ENCODE peak calls at places on chromosome 19, in ten cellular contexts. S, U, Q, Y, N, B, E, Z, V and W are unnamed samples.

GRCh38 chr19:16459680-16460079 is 12.1 kb downstream of the EPS15L1 start:
- DNase-seq in S (no peak), U (no peak), Q (no peak), Y (no peak), N (no peak), B (no peak), E (no peak), Z (no peak), V (no peak), W (no peak)

GRCh38 chr19:56765107-56765506 is 75.4 kb downstream of the PEG3 start:
- DNase-seq in S (no peak), U (no peak), Q (no peak), Y (no peak), N (no peak), B (no peak), E (peak; percentile 3), Z (no peak), V (no peak), W (no peak)

GRCh38 chr19:3075605-3076431 is 13.5 kb upstream of the TLE5 start:
- DNase-seq in S (peak; percentile 66), U (no peak), Q (no peak), Y (peak; percentile 80), N (no peak), B (no peak), E (no peak), Z (peak; percentile 65), V (peak; percentile 91), W (no peak)

GRCh38 chr19:32814046-32814445 is 55.5 kb downstream of the SLC7A9 start:
- DNase-seq in S (no peak), U (no peak), Q (no peak), Y (no peak), N (no peak), B (no peak), E (no peak), Z (no peak), V (no peak), W (no peak)

GRCh38 chr19:13953021-13953531 is 767 bp downstream of the DCAF15 start:
- DNase-seq in S (no peak), U (peak; percentile 27), Q (peak; percentile 90), Y (no peak), N (no peak), B (no peak), E (peak; percentile 57), Z (no peak), V (peak; percentile 70), W (no peak)

GRCh38 chr19:40214936-40215335 is 3.2 kb downstream of the TTC9B start:
- DNase-seq in S (no peak), U (no peak), Q (no peak), Y (no peak), N (no peak), B (no peak), E (no peak), Z (no peak), V (no peak), W (no peak)

GRCh38 chr19:29714371-29714952 is 599 bp downstream of the C19orf12 start:
- DNase-seq in S (peak; percentile 36), U (no peak), Q (no peak), Y (peak; percentile 51), N (no peak), B (no peak), E (no peak), Z (no peak), V (no peak), W (no peak)

GRCh38 chr19:13727798-13728197 is 36.5 kb upstream of the MRI1 start:
- DNase-seq in S (no peak), U (no peak), Q (no peak), Y (no peak), N (no peak), B (no peak), E (peak; percentile 64), Z (no peak), V (no peak), W (no peak)

GRCh38 chr19:34067861-34068271 is 104.4 kb upstream of the LSM14A start:
- DNase-seq in S (no peak), U (no peak), Q (no peak), Y (no peak), N (no peak), B (no peak), E (peak; percentile 3), Z (no peak), V (no peak), W (no peak)

GRCh38 chr19:42154471-42155323 is 22.5 kb upstream of the POU2F2 start:
- DNase-seq in S (peak; percentile 6), U (no peak), Q (no peak), Y (no peak), N (no peak), B (no peak), E (no peak), Z (no peak), V (no peak), W (no peak)

GRCh38 chr19:29665826-29666633 is 769 bp downstream of the PLEKHF1 start:
- DNase-seq in S (peak; percentile 57), U (no peak), Q (peak; percentile 89), Y (no peak), N (no peak), B (peak; percentile 35), E (peak; percentile 44), Z (no peak), V (peak; percentile 90), W (no peak)

GRCh38 chr19:10855879-10856522 is 7.8 kb downstream of the C19orf38 start:
- DNase-seq in S (peak; percentile 54), U (no peak), Q (no peak), Y (no peak), N (no peak), B (no peak), E (no peak), Z (no peak), V (peak; percentile 83), W (no peak)

GRCh38 chr19:41114132-41114531 is at the start of gene CYP2F1:
- DNase-seq in S (no peak), U (no peak), Q (no peak), Y (no peak), N (no peak), B (no peak), E (no peak), Z (no peak), V (no peak), W (no peak)

GRCh38 chr19:771332-771785 is 20.4 kb downstream of the MISP start:
- DNase-seq in S (peak; percentile 67), U (no peak), Q (no peak), Y (no peak), N (no peak), B (no peak), E (peak; percentile 51), Z (no peak), V (peak; percentile 66), W (no peak)

GRCh38 chr19:45097776-45098520 is 5.0 kb downstream of the PPP1R37 start:
- DNase-seq in S (no peak), U (peak; percentile 85), Q (peak; percentile 94), Y (no peak), N (no peak), B (no peak), E (peak; percentile 98), Z (no peak), V (peak; percentile 72), W (no peak)

GRCh38 chr19:39325778-39326680 is 5.4 kb upstream of the LRFN1 start:
- DNase-seq in S (no peak), U (no peak), Q (no peak), Y (no peak), N (no peak), B (no peak), E (peak; percentile 20), Z (no peak), V (peak; percentile 63), W (no peak)

GRCh38 chr19:7440188-7440975 is 48.5 kb downstream of the PEX11G start:
- DNase-seq in S (no peak), U (no peak), Q (no peak), Y (no peak), N (no peak), B (no peak), E (no peak), Z (no peak), V (no peak), W (no peak)

GRCh38 chr19:44747739-44748425 is 626 bp upstream of the BCL3 start:
- DNase-seq in S (no peak), U (no peak), Q (peak; percentile 93), Y (no peak), N (no peak), B (no peak), E (peak; percentile 65), Z (no peak), V (peak; percentile 80), W (no peak)

GRCh38 chr19:45798995-45799517 is 6.4 kb upstream of the DMWD start:
- DNase-seq in S (peak; percentile 64), U (peak; percentile 39), Q (no peak), Y (peak; percentile 57), N (no peak), B (no peak), E (peak; percentile 59), Z (peak; percentile 25), V (peak; percentile 89), W (peak; percentile 65)

GRCh38 chr19:32318884-32319520 is 26.4 kb upstream of the ZNF507 start:
- DNase-seq in S (no peak), U (no peak), Q (no peak), Y (no peak), N (no peak), B (no peak), E (no peak), Z (no peak), V (peak; percentile 90), W (no peak)

GRCh38 chr19:9883231-9883758 is 48.2 kb downstream of the PIN1 start:
- DNase-seq in S (no peak), U (no peak), Q (no peak), Y (no peak), N (no peak), B (no peak), E (no peak), Z (no peak), V (peak; percentile 56), W (no peak)

GRCh38 chr19:19428746-19429145 is 23.3 kb downstream of the GATAD2A start:
- DNase-seq in S (no peak), U (no peak), Q (no peak), Y (no peak), N (no peak), B (no peak), E (no peak), Z (no peak), V (no peak), W (no peak)

GRCh38 chr19:49019242-49019932 is 2.5 kb upstream of the LHB start:
- DNase-seq in S (peak; percentile 41), U (no peak), Q (peak; percentile 93), Y (peak; percentile 52), N (no peak), B (no peak), E (peak; percentile 53), Z (peak; percentile 37), V (peak; percentile 94), W (peak; percentile 25)

GRCh38 chr19:55549500-55550320 is 4.4 kb upstream of the SBK3 start:
- DNase-seq in S (no peak), U (peak; percentile 43), Q (no peak), Y (no peak), N (no peak), B (no peak), E (peak; percentile 85), Z (no peak), V (peak; percentile 83), W (no peak)

GRCh38 chr19:13033819-13034611 is 38.7 kb downstream of the NFIX start:
- DNase-seq in S (peak; percentile 56), U (no peak), Q (no peak), Y (no peak), N (no peak), B (no peak), E (peak; percentile 42), Z (no peak), V (peak; percentile 91), W (peak; percentile 68)

GRCh38 chr19:49071860-49072547 is 495 bp downstream of the KCNA7 start:
- DNase-seq in S (no peak), U (no peak), Q (peak; percentile 84), Y (no peak), N (no peak), B (no peak), E (no peak), Z (no peak), V (peak; percentile 95), W (no peak)

GRCh38 chr19:3692141-3693029 is 7.9 kb downstream of the PIP5K1C start:
- DNase-seq in S (no peak), U (no peak), Q (no peak), Y (peak; percentile 62), N (no peak), B (no peak), E (no peak), Z (peak; percentile 35), V (peak; percentile 83), W (no peak)